ENCODE peak calls at places on chromosomes 4 and X, in five cellular contexts. M, B, W, R and H are unnamed samples.

GRCh38 chr4:67533112-67533511 is 12.2 kb downstream of the CENPC start:
- DNase-seq in W (no peak), M (no peak), B (no peak), R (no peak), H (no peak)

GRCh38 chr4:132592850-132593249 is 556.2 kb upstream of the PCDH10 start:
- DNase-seq in M (no peak), W (no peak), R (no peak), B (no peak), H (no peak)

GRCh38 chr4:38177035-38177791 is 217.0 kb downstream of the PTTG2 start:
- DNase-seq in W (no peak), M (no peak), B (no peak), R (no peak), H (no peak)

GRCh38 chrX:122572461-122572860 is 611.6 kb upstream of the GRIA3 start:
- DNase-seq in W (no peak), B (no peak), R (no peak), M (no peak), H (no peak)

GRCh38 chr4:183807420-183808101 is 97.5 kb upstream of the STOX2 start:
- DNase-seq in R (no peak), B (no peak), M (no peak), W (no peak), H (no peak)

GRCh38 chrX:140157611-140158010 is 192.3 kb upstream of the CXorf66 start:
- DNase-seq in M (no peak), W (no peak), R (no peak), B (no peak), H (no peak)

GRCh38 chr4:72886602-72887001 is 182.9 kb downstream of the COX18 start:
- DNase-seq in M (peak), W (no peak), R (no peak), B (peak), H (no peak)

GRCh38 chr4:114607086-114607485 is 8.5 kb downstream of the UGT8 start:
- DNase-seq in M (no peak), R (no peak), B (no peak), W (no peak), H (no peak)

GRCh38 chr4:81635747-81636146 is 164.0 kb upstream of the RASGEF1B start:
- DNase-seq in M (no peak), R (peak), B (no peak), W (peak), H (no peak)

GRCh38 chr4:7073059-7073458 is 5.2 kb upstream of the GRPEL1 start:
- DNase-seq in B (no peak), R (no peak), M (no peak), W (no peak), H (no peak)

GRCh38 chrX:40097492-40098263 is at the start of gene BCOR:
- DNase-seq in M (peak), W (no peak), B (peak), R (no peak), H (no peak)

GRCh38 chr4:7518871-7519637 is 84.3 kb upstream of the PSAPL1 start:
- DNase-seq in W (no peak), R (no peak), M (peak), B (no peak), H (no peak)

GRCh38 chrX:101385795-101386541 is at the start of gene BTK:
- DNase-seq in R (peak), B (peak), W (no peak), M (no peak), H (no peak)

GRCh38 chr4:149443537-149443936 is 372.1 kb downstream of the IQCM start:
- DNase-seq in B (no peak), M (no peak), W (no peak), R (no peak), H (no peak)

GRCh38 chr4:172919269-172919668 is 249.3 kb upstream of the GALNT7 start:
- DNase-seq in M (no peak), R (no peak), W (no peak), B (no peak), H (no peak)

GRCh38 chr4:110612631-110613269 is 10.1 kb downstream of the PITX2 start:
- DNase-seq in R (no peak), B (no peak), M (no peak), W (no peak), H (no peak)

GRCh38 chr4:147731611-147732515 is at the start of gene ARHGAP10:
- DNase-seq in M (peak), W (no peak), R (no peak), B (peak), H (no peak)

GRCh38 chr4:2837904-2838496 is 5.6 kb upstream of the ADD1 start:
- DNase-seq in B (no peak), W (no peak), M (peak), R (no peak), H (no peak)

GRCh38 chr4:88673886-88674285 is 23.7 kb downstream of the NAP1L5 start:
- DNase-seq in R (no peak), W (no peak), B (no peak), M (no peak), H (no peak)

GRCh38 chr4:88674989-88675388 is 22.6 kb downstream of the NAP1L5 start:
- DNase-seq in W (no peak), R (no peak), B (no peak), M (no peak), H (no peak)

GRCh38 chr4:88675543-88675942 is 22.1 kb downstream of the NAP1L5 start:
- DNase-seq in R (no peak), M (no peak), W (no peak), B (no peak), H (no peak)

GRCh38 chr4:88674565-88674964 is 23.1 kb downstream of the NAP1L5 start:
- DNase-seq in R (no peak), M (no peak), W (no peak), B (no peak), H (no peak)

DNA sequence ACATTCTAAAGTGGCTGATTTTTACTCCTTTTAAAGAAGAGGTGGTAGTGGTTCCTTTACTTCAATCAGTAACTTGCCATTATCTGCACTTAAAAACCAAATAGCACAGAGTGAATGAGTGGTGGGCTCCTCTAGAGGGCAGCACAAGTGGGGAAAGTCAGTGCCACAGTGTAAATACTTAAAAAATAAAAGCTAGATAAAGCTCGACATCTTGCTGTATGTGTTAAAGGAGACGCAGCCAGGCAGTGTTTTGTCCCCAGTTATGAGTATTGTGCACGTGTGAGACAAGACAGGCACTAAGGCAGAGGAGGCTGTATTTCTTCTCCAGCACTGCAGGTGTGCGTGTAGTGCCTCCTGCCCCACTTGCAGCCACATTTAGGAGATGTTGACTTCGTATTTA is 24.6 kb downstream of the NAP1L5 start:
- DNase-seq in R (no peak), W (no peak), M (peak), B (peak), H (peak)
- TF ChIP-seq ZBTB33 in R (no peak), W (no peak), M (no peak), B (no peak), H (no peak)

GRCh38 chr4:40205259-40206198 is 8.7 kb downstream of the RHOH start:
- DNase-seq in B (peak), W (no peak), R (peak), M (no peak), H (no peak)
- H2AFZ ChIP-seq in B (peak), W (no peak), R (no peak), M (no peak), H (no peak)

DNA sequence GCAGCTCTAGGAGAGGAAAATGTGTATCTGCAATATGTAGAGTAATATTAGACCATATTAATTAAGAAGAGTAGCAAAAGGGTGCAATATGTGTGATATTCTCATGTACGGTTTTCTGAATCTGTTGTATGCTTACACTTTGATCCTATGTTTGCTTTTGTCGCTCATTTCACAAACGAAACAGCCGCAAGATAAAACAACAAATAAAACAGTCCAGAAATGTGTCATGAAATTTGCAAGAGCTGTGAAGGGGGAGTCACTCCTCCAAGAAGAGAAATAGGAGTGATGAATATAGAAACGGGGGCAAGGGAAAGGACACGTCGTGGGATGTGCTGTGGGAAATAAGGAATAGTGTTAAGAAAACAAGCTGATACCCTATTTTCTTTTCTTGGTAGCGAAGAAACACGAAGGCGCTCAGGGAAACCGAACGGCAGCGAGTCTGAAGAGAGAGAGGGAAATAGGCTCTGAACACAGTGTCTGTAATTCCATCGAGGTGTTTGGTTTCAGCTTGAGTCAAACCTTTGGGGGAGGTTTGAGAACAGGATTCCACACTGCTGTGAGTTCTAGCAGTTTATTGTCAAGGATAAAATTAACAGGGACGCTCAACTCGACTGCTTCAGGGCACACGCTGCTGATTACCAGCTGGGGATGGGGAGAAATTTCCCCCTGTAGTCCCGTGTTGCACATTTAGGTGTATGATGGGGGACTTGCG is 595.6 kb upstream of the TENM3 start:
- DNase-seq in W (no peak), R (no peak), M (no peak), B (no peak), H (no peak)
- TF ChIP-seq ZBTB33 in W (no peak), R (no peak), M (no peak), B (no peak), H (no peak)

DNA sequence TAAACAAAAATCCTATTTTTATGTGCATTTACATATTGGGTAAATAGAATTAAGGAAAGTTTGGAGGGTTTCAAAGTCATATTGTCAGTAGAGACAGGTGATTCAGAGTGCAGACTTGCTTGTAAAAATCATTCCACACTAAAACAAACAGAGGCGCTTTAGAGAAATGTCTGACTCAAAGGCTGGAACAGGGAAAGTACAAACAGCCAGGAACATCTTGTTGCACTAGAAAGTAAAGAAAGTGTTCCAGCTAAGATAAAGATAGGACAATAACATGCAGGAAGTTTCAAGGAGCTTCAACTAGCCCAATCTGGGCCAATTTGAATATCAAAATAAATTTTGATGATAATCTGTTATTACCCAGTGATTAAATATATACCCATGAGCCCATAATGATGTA is 16.4 kb upstream of the NUDT10 start:
- DNase-seq in M (no peak), B (no peak), R (no peak), W (no peak), H (no peak)
- H2AFZ ChIP-seq in M (no peak), B (no peak), R (no peak), W (no peak), H (no peak)

DNA sequence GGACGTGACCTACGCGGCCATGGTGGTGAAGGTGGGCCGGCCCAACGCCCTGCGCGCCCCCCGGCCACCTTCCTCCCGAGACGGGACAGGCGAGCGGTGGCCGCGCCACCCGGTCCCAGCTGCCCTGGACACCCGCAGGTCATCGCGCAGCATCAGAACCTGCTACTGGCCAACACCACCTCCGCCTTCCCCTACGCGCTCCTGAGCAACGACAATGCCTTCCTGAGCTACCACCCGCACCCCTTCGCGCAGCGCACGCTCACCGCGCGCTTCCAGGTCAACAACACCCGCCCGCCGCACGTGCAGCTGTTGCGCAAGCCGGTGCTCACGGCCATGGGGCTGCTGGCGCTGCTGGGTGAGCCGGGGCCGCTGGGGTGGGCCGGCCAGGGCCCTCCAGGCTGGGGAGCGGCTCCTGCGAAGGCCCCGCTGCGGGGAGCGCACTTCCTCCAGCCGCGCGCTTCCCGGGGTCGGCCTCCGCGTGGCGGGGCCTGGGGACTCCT is 9.0 kb upstream of the SLC26A1 start:
- DNase-seq in W (no peak), B (no peak), R (no peak), M (no peak), H (no peak)
- TF ChIP-seq ZBTB33 in W (no peak), B (peak), R (no peak), M (no peak), H (peak)

GRCh38 chr4:101647710-101648034 is 142.9 kb upstream of the BANK1 start:
- DNase-seq in W (no peak), B (no peak), M (no peak), R (no peak), H (no peak)
- H2AFZ ChIP-seq in W (no peak), B (no peak), M (no peak), R (no peak), H (no peak)

GRCh38 chr4:144580421-144580820 is 65.5 kb upstream of the HHIP start:
- DNase-seq in W (no peak), R (no peak), B (no peak), M (no peak), H (no peak)

GRCh38 chr4:144582975-144583374 is 63.0 kb upstream of the HHIP start:
- DNase-seq in R (no peak), B (no peak), M (no peak), W (no peak), H (peak)

GRCh38 chr4:144578681-144579080 is 67.3 kb upstream of the HHIP start:
- DNase-seq in B (no peak), M (no peak), W (no peak), R (no peak), H (no peak)

GRCh38 chr4:144582105-144582850 is 63.7 kb upstream of the HHIP start:
- DNase-seq in B (no peak), M (no peak), R (no peak), W (no peak), H (no peak)

DNA sequence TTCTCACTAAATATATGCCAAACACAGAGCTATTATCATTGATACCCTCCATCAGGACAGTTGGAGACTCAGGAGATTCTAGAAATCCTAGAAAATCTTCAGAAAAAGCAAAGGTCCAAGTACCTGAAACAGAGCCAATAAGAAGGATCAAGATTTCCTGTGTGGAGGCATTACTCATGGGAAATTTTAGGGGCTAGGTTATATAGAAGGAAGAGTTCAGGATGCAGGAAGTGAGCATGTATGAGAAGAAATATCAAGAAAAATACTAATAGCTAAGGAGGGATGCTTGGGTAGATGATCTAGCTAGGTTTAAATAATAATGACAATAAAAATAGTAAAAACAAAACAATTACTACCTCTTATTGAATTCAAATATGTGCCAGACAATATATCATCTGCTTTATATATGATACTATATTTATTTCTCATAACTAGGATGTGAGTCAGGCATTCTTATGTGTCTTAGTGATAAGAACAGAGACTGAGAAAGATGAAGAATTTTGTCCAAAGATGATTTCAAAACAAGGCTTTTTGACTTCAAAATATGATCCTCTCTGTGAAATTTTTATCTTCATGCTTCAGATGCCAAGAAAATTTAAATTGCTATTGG is 66.4 kb upstream of the HHIP start:
- DNase-seq in B (no peak), R (no peak), W (no peak), M (no peak), H (no peak)
- TF ChIP-seq ZBTB33 in B (no peak), R (no peak), W (no peak), M (no peak), H (no peak)

GRCh38 chr4:151362404-151363164 is 37.2 kb upstream of the SH3D19 start:
- DNase-seq in B (peak), W (peak), R (peak), M (peak), H (peak)
- H2AFZ ChIP-seq in B (peak), W (peak), R (no peak), M (peak), H (peak)